ENCODE peak calls at places on chromosome X, in nine cellular contexts. E is GM06990, D is cardiac fibroblast, Z is left lung, H is psoas muscle, F is breast epithelium, C is SK-N-SH, V is lower leg skin, M is body of pancreas. W is an unnamed sample.
A peak's percentile ranks its signal among the peaks of the same experiment; 100 is the strongest.

GRCh38 chrX:152028611-152029010 is 54.1 kb upstream of the GABRE start:
- DNase-seq in E (no peak), D (no peak), Z (no peak), H (no peak), F (no peak), C (no peak), V (no peak), M (no peak), W (no peak)

GRCh38 chrX:68146054-68146453 is 287.2 kb downstream of the OPHN1 start:
- DNase-seq in E (no peak), D (peak; percentile 66), Z (no peak), H (no peak), F (no peak), C (peak; percentile 12), V (no peak), M (no peak), W (peak; percentile 65)

GRCh38 chrX:100830547-100830946 is 10.4 kb downstream of the CSTF2 start:
- DNase-seq in E (peak; percentile 24), D (no peak), Z (no peak), H (no peak), F (no peak), C (no peak), V (no peak), M (no peak), W (no peak)

GRCh38 chrX:49100704-49101628 is 21.3 kb upstream of the WDR45 start:
- DNase-seq in E (peak; percentile 95), D (peak; percentile 93), Z (peak; percentile 92), H (peak; percentile 91), F (peak; percentile 88), C (peak; percentile 96), V (peak; percentile 88), M (peak; percentile 94), W (peak; percentile 89)

GRCh38 chrX:133151320-133151719 is 54.4 kb upstream of the USP26 start:
- DNase-seq in E (no peak), D (no peak), Z (no peak), H (no peak), F (no peak), C (no peak), V (no peak), M (peak; percentile 2), W (no peak)

GRCh38 chrX:40012800-40013682 is 84.7 kb downstream of the BCOR start:
- DNase-seq in E (peak; percentile 72), D (peak; percentile 69), Z (peak; percentile 82), H (peak; percentile 68), F (peak; percentile 58), C (no peak), V (peak; percentile 40), M (peak; percentile 48), W (peak; percentile 74)

GRCh38 chrX:11097920-11098319 is 13.2 kb upstream of the HCCS start:
- DNase-seq in E (no peak), D (no peak), Z (no peak), H (no peak), F (no peak), C (no peak), V (no peak), M (no peak), W (no peak)

GRCh38 chrX:49186125-49187027 is at the start of gene PRICKLE3:
- DNase-seq in E (peak; percentile 87), D (peak; percentile 65), Z (peak; percentile 96), H (peak; percentile 86), F (peak; percentile 75), C (no peak), V (peak; percentile 69), M (peak; percentile 89), W (peak; percentile 38)

GRCh38 chrX:45769919-45770582 is 569.4 kb upstream of the DIPK2B start:
- DNase-seq in E (peak; percentile 53), D (peak; percentile 94), Z (peak; percentile 70), H (peak; percentile 59), F (no peak), C (peak; percentile 9), V (peak; percentile 63), M (peak; percentile 77), W (peak; percentile 94)

GRCh38 chrX:26922278-26922677 is 540.9 kb downstream of the PPP4R3C start:
- DNase-seq in E (no peak), D (peak; percentile 10), Z (no peak), H (no peak), F (no peak), C (no peak), V (no peak), M (no peak), W (peak; percentile 35)

GRCh38 chrX:24646745-24647182 is 383 bp downstream of the PCYT1B start:
- DNase-seq in E (no peak), D (peak; percentile 9), Z (no peak), H (no peak), F (no peak), C (peak; percentile 10), V (no peak), M (no peak), W (peak; percentile 5)

GRCh38 chrX:13937370-13938052 is 92.2 kb downstream of the GEMIN8 start:
- DNase-seq in E (no peak), D (peak; percentile 45), Z (no peak), H (no peak), F (no peak), C (peak; percentile 44), V (no peak), M (no peak), W (peak; percentile 19)

GRCh38 chrX:108138814-108139213 is 47.2 kb downstream of the ATG4A start:
- DNase-seq in E (no peak), D (no peak), Z (no peak), H (no peak), F (no peak), C (no peak), V (no peak), M (no peak), W (no peak)

GRCh38 chrX:108134724-108135123 is 43.1 kb downstream of the ATG4A start:
- DNase-seq in E (no peak), D (no peak), Z (no peak), H (no peak), F (no peak), C (no peak), V (no peak), M (no peak), W (no peak)

GRCh38 chrX:108139303-108139702 is 47.7 kb downstream of the ATG4A start:
- DNase-seq in E (no peak), D (no peak), Z (no peak), H (no peak), F (no peak), C (peak; percentile 21), V (no peak), M (no peak), W (no peak)
- TF ChIP-seq CTCF in E (peak; percentile 72), D (peak; percentile 44), Z (peak; percentile 16), H (peak; percentile 47), F (no peak), C (peak; percentile 62), V (no peak), M (no peak), W (peak; percentile 50)

GRCh38 chrX:120559799-120560198 is 963 bp downstream of the CUL4B start:
- DNase-seq in E (no peak), D (peak; percentile 12), Z (no peak), H (no peak), F (no peak), C (no peak), V (no peak), M (peak; percentile 2), W (no peak)

GRCh38 chrX:120561634-120562568 is 1.1 kb upstream of the CUL4B start:
- DNase-seq in E (peak; percentile 9), D (no peak), Z (no peak), H (no peak), F (no peak), C (no peak), V (no peak), M (no peak), W (no peak)

GRCh38 chrX:120560842-120561633 is at the start of gene CUL4B:
- DNase-seq in E (peak; percentile 94), D (peak; percentile 98), Z (peak; percentile 96), H (peak; percentile 91), F (peak; percentile 91), C (peak; percentile 88), V (peak; percentile 93), M (peak; percentile 94), W (peak; percentile 93)

GRCh38 chrX:120560405-120560841 is 339 bp downstream of the CUL4B start:
- DNase-seq in E (no peak), D (no peak), Z (no peak), H (no peak), F (no peak), C (no peak), V (peak; percentile 19), M (peak; percentile 49), W (peak; percentile 43)

GRCh38 chrX:120556251-120556650 is 4.5 kb downstream of the CUL4B start:
- DNase-seq in E (no peak), D (no peak), Z (no peak), H (no peak), F (no peak), C (no peak), V (no peak), M (no peak), W (no peak)
- H3K4me3 ChIP-seq in E (no peak overlapping the region), D (no peak overlapping the region), Z (no peak overlapping the region), H (no peak overlapping the region), F (no peak overlapping the region), C (no peak overlapping the region), V (no peak overlapping the region), M (no peak overlapping the region), W (no peak overlapping the region)

DNA sequence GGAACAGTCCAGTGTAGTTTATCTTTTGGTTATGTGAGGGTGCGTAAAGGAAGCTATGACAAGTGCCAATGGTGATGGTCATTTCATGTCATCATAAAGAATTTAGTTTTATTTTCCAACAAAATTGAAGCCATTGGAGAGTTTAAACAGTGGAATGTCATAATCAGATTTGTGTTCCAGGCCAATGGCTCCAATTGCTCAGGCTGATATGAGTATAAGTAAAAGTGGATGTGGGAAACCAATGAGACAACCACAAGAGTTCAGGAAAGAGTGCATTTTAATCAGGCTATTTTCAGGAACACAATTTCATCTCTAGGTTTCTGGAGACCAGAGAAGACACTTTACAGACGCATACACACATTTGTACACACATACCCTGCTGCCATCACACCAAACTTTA is 20.7 kb downstream of the SPANXC start:
- DNase-seq in E (no peak), D (no peak), Z (no peak), H (no peak), F (no peak), C (no peak), V (no peak), M (no peak), W (no peak)
- TF ChIP-seq CTCF in E (no peak), D (no peak), Z (no peak), H (no peak), F (no peak), C (no peak), V (no peak), M (no peak), W (no peak)

GRCh38 chrX:130174051-130174704 is 2.4 kb downstream of the RAB33A start:
- DNase-seq in E (no peak), D (peak; percentile 77), Z (no peak), H (peak; percentile 25), F (no peak), C (peak; percentile 33), V (peak; percentile 60), M (peak; percentile 42), W (peak; percentile 91)

GRCh38 chrX:130174937-130175336 is 3.2 kb downstream of the RAB33A start:
- DNase-seq in E (no peak), D (no peak), Z (no peak), H (no peak), F (no peak), C (no peak), V (no peak), M (no peak), W (no peak)

GRCh38 chrX:130171446-130172126 is at the start of gene RAB33A:
- DNase-seq in E (peak; percentile 74), D (peak; percentile 21), Z (peak; percentile 67), H (peak; percentile 21), F (no peak), C (peak; percentile 76), V (no peak), M (no peak), W (peak; percentile 26)

GRCh38 chrX:130172127-130172834 is 519 bp downstream of the RAB33A start:
- DNase-seq in E (no peak), D (no peak), Z (no peak), H (no peak), F (no peak), C (peak; percentile 48), V (no peak), M (no peak), W (no peak)

GRCh38 chrX:130173190-130173895 is 1.6 kb downstream of the RAB33A start:
- DNase-seq in E (no peak), D (peak; percentile 82), Z (no peak), H (peak; percentile 44), F (no peak), C (no peak), V (peak; percentile 38), M (peak; percentile 48), W (peak; percentile 93)
- H3K4me3 ChIP-seq in E (peak overlapping the region; percentile 67), D (no peak overlapping the region), Z (no peak overlapping the region), H (no peak overlapping the region), F (no peak overlapping the region), C (no peak overlapping the region), V (no peak overlapping the region), M (no peak overlapping the region), W (peak overlapping the region; percentile 28)

W was measured in fibroblast of the aortic adventitia.